ENCODE peak calls at places on chromosomes 5 and 9, in nine cellular contexts. K is effector CD4-positive, alpha-beta T cell; R is activated CD4-positive, alpha-beta T cell treated with anti-CD3 and anti-CD28 coated beads, Interleukin-2, amount 50 U/mL, for 48 hours; Y is EL; A is AG04450; J is Calu3; G is fibroblast of the aortic adventitia; F is cardiac muscle cell; T is M059J. S is an unnamed sample.
A peak's percentile ranks its signal among the peaks of the same experiment; 100 is the strongest.

GRCh38 chr5:72137826-72138409 is 30.6 kb downstream of the MAP1B start:
- DNase-seq in T (no peak), F (no peak), A (no peak), Y (no peak), G (peak; percentile 36), K (no peak), R (no peak), J (no peak), S (no peak)

GRCh38 chr9:130484362-130485072 is 39.8 kb downstream of the ASS1 start:
- DNase-seq in F (no peak), R (no peak), Y (no peak), G (no peak), K (no peak), J (no peak), T (no peak), A (no peak), S (no peak)

GRCh38 chr5:88555658-88556057 is 287.0 kb upstream of the TMEM161B start:
- DNase-seq in A (no peak), Y (no peak), G (no peak), F (no peak), R (no peak), T (peak; percentile 76), J (no peak), K (no peak), S (no peak)

GRCh38 chr5:176743136-176743827 is 67.1 kb upstream of the UNC5A start:
- DNase-seq in T (no peak), A (no peak), Y (no peak), J (peak; percentile 30), F (no peak), R (no peak), K (no peak), G (no peak), S (no peak)

GRCh38 chr5:8229551-8229950 is 360.6 kb downstream of the MTRR start:
- DNase-seq in Y (no peak), G (no peak), J (no peak), A (no peak), T (no peak), F (no peak), R (no peak), K (no peak), S (no peak)

GRCh38 chr9:128001411-128002298 is 20.9 kb upstream of the EEIG1 start:
- DNase-seq in J (peak; percentile 35), G (peak; percentile 93), K (no peak), T (peak; percentile 96), Y (peak; percentile 93), F (peak; percentile 83), A (peak; percentile 68), R (no peak), S (no peak)

GRCh38 chr9:3768698-3769458 is 243.1 kb upstream of the RFX3 start:
- DNase-seq in Y (peak; percentile 51), J (no peak), K (no peak), F (peak; percentile 70), A (no peak), R (no peak), T (peak; percentile 15), G (peak; percentile 94), S (no peak)

GRCh38 chr5:140253985-140254384 is 48.9 kb downstream of the PFDN1 start:
- DNase-seq in F (no peak), T (no peak), R (no peak), J (peak; percentile 58), A (no peak), K (no peak), G (peak; percentile 41), Y (no peak), S (no peak)

GRCh38 chr5:170848033-170848432 is 13.8 kb upstream of the RANBP17 start:
- DNase-seq in J (peak; percentile 80), T (no peak), G (peak; percentile 5), A (no peak), F (no peak), Y (peak; percentile 48), R (no peak), K (no peak), S (no peak)

GRCh38 chr5:179313849-179314521 is 31.3 kb downstream of the ADAMTS2 start:
- DNase-seq in T (peak; percentile 32), G (peak; percentile 96), A (peak; percentile 92), R (no peak), F (peak; percentile 97), K (no peak), Y (peak; percentile 95), J (no peak), S (no peak)

GRCh38 chr5:157459715-157460599 is at the start of gene NIPAL4:
- DNase-seq in G (no peak), Y (peak; percentile 19), A (no peak), K (no peak), F (no peak), R (peak; percentile 50), J (peak; percentile 59), T (peak; percentile 17), S (no peak)

GRCh38 chr5:109656829-109657228 is 32.9 kb upstream of the MAN2A1 start:
- DNase-seq in A (no peak), G (peak; percentile 42), R (peak; percentile 55), F (peak; percentile 87), K (peak; percentile 33), J (no peak), T (peak; percentile 97), Y (peak; percentile 89), S (peak; percentile 24)

GRCh38 chr9:95003694-95004451 is 277.4 kb downstream of the AOPEP start:
- DNase-seq in A (no peak), K (no peak), T (peak; percentile 77), R (peak; percentile 35), Y (peak; percentile 58), J (peak; percentile 58), G (peak; percentile 67), F (peak; percentile 61), S (peak; percentile 40)

GRCh38 chr9:81804306-81804705 is 115.0 kb upstream of the TLE1 start:
- DNase-seq in R (no peak), K (no peak), Y (peak; percentile 32), A (no peak), T (peak; percentile 38), G (peak; percentile 63), F (no peak), J (no peak), S (no peak)

GRCh38 chr5:175809531-175810121 is 61.8 kb upstream of the CPLX2 start:
- DNase-seq in T (peak; percentile 92), A (peak; percentile 81), Y (peak; percentile 99), J (no peak), K (no peak), R (no peak), F (peak; percentile 80), G (peak; percentile 30), S (no peak)

GRCh38 chr9:81827616-81828296 is 100.5 kb upstream of the SPATA31D4 start:
- DNase-seq in K (no peak), A (no peak), F (no peak), J (no peak), R (no peak), G (no peak), Y (no peak), T (peak; percentile 74), S (no peak)

GRCh38 chr5:116404792-116405191 is 169.8 kb downstream of the SEMA6A start:
- DNase-seq in Y (no peak), F (no peak), J (no peak), G (no peak), K (no peak), A (no peak), T (no peak), R (no peak), S (no peak)

GRCh38 chr9:97521576-97522333 is 20.3 kb downstream of the TMOD1 start:
- DNase-seq in A (no peak), T (no peak), R (no peak), G (no peak), K (no peak), J (no peak), F (no peak), Y (no peak), S (no peak)

GRCh38 chr5:143153332-143154119 is 250.0 kb downstream of the NR3C1 start:
- DNase-seq in F (peak; percentile 78), A (peak; percentile 81), J (peak; percentile 28), K (no peak), Y (peak; percentile 40), T (peak; percentile 55), R (no peak), G (peak; percentile 99), S (no peak)

GRCh38 chr9:125049212-125049611 is 94.1 kb downstream of the SCAI start:
- DNase-seq in A (no peak), G (no peak), R (no peak), K (no peak), J (no peak), F (no peak), Y (no peak), T (no peak), S (no peak)

GRCh38 chr5:7856855-7857254 is 5.9 kb upstream of the CFAP90 start:
- DNase-seq in G (peak; percentile 40), R (peak; percentile 32), Y (peak; percentile 38), K (no peak), F (peak; percentile 75), J (peak; percentile 24), T (peak; percentile 36), A (no peak), S (no peak)

GRCh38 chr9:93035106-93035660 is 23.3 kb upstream of the SUSD3 start:
- DNase-seq in T (no peak), J (no peak), R (no peak), K (no peak), Y (no peak), F (no peak), G (no peak), A (no peak), S (no peak)

GRCh38 chr5:67341478-67341877 is 144.9 kb upstream of the CD180 start:
- DNase-seq in J (no peak), R (no peak), T (no peak), F (no peak), K (no peak), A (no peak), Y (no peak), G (no peak), S (no peak)

GRCh38 chr9:107024193-107024592 is 161.2 kb downstream of the ZNF462 start:
- DNase-seq in Y (peak; percentile 21), R (no peak), G (no peak), F (no peak), J (no peak), A (no peak), K (no peak), T (peak; percentile 58), S (no peak)

GRCh38 chr9:33130501-33130900 is 36.6 kb downstream of the B4GALT1 start:
- DNase-seq in A (no peak), T (no peak), R (no peak), K (no peak), G (peak; percentile 57), F (peak; percentile 82), Y (no peak), J (peak; percentile 2), S (no peak)

GRCh38 chr5:177442066-177442836 is 4.4 kb upstream of the PRR7 start:
- DNase-seq in J (no peak), G (no peak), R (no peak), A (no peak), T (no peak), Y (no peak), F (no peak), K (no peak), S (no peak)

GRCh38 chr5:122053181-122054109 is 24.6 kb downstream of the LOX start:
- DNase-seq in R (no peak), J (no peak), Y (no peak), F (peak; percentile 57), G (peak; percentile 58), A (no peak), K (no peak), T (peak; percentile 2), S (no peak)

GRCh38 chr5:6634327-6634713 is 1.1 kb downstream of the SRD5A1 start:
- DNase-seq in F (no peak), T (peak; percentile 26), J (no peak), A (no peak), R (no peak), Y (peak; percentile 16), K (no peak), G (peak; percentile 19), S (no peak)

GRCh38 chr5:169788168-169788567 is 151.1 kb downstream of the DOCK2 start:
- DNase-seq in Y (peak; percentile 93), R (no peak), K (no peak), T (peak; percentile 95), A (no peak), G (peak; percentile 59), F (peak; percentile 50), J (no peak), S (no peak)

GRCh38 chr5:95446009-95446408 is 54.8 kb downstream of the FAM81B start:
- DNase-seq in K (no peak), Y (peak; percentile 87), A (no peak), F (peak; percentile 88), T (peak; percentile 92), G (peak; percentile 66), J (peak; percentile 7), R (no peak), S (no peak)

GRCh38 chr5:90134892-90135291 is 274.7 kb downstream of the CETN3 start:
- DNase-seq in G (peak; percentile 89), T (peak; percentile 46), F (peak; percentile 89), Y (no peak), K (no peak), R (no peak), J (peak; percentile 47), A (peak; percentile 36), S (peak; percentile 33)

S was measured in omental fat pad.